ENCODE peak calls at places on chromosomes 3 and 15, in nine cellular contexts. H is colonic mucosa, K is OCI-LY7, L is sigmoid colon, B is PC-3, D is psoas muscle, G is heart left ventricle, Y is transverse colon, U is right lobe of liver. W is an unnamed sample.

GRCh38 chr15:62445244-62445643 is 280.2 kb upstream of the C2CD4B start:
- DNase-seq in H (no peak), K (no peak), L (no peak), B (peak; percentile 60), D (no peak), G (no peak), Y (no peak), U (no peak), W (no peak)

GRCh38 chr3:101159478-101159877 is 160.9 kb downstream of the IMPG2 start:
- DNase-seq in H (no peak), K (no peak), L (no peak), B (no peak), D (no peak), G (no peak), Y (no peak), U (no peak), W (no peak)

GRCh38 chr3:58178528-58179234 is 32.1 kb downstream of the DNASE1L3 start:
- DNase-seq in H (peak; percentile 50), K (peak; percentile 15), L (no peak), B (no peak), D (no peak), G (no peak), Y (peak; percentile 31), U (no peak), W (no peak)

GRCh38 chr3:165837058-165837525 is at the start of gene BCHE:
- DNase-seq in H (no peak), K (no peak), L (peak; percentile 64), B (peak; percentile 38), D (peak; percentile 50), G (peak; percentile 31), Y (no peak), U (peak; percentile 51), W (no peak)

GRCh38 chr3:55264933-55265332 is 222.2 kb downstream of the WNT5A start:
- DNase-seq in H (no peak), K (no peak), L (no peak), B (no peak), D (no peak), G (no peak), Y (no peak), U (no peak), W (no peak)

GRCh38 chr3:158105124-158105709 is 1.0 kb downstream of the SHOX2 start:
- DNase-seq in H (no peak), K (no peak), L (no peak), B (no peak), D (no peak), G (peak; percentile 16), Y (no peak), U (no peak), W (no peak)

GRCh38 chr15:78069630-78070029 is 7.9 kb downstream of the TBC1D2B start:
- DNase-seq in H (no peak), K (peak; percentile 45), L (no peak), B (no peak), D (no peak), G (no peak), Y (no peak), U (no peak), W (no peak)

GRCh38 chr3:136893848-136894443 is 31.9 kb downstream of the NCK1 start:
- DNase-seq in H (no peak), K (no peak), L (no peak), B (peak; percentile 75), D (no peak), G (no peak), Y (no peak), U (no peak), W (no peak)

GRCh38 chr15:90665288-90666134 is 51.6 kb upstream of the BLM start:
- DNase-seq in H (peak; percentile 75), K (peak; percentile 79), L (peak; percentile 83), B (peak; percentile 65), D (peak; percentile 81), G (peak; percentile 80), Y (peak; percentile 64), U (peak; percentile 76), W (peak; percentile 41)

GRCh38 chr15:40002295-40002694 is 36.7 kb downstream of the SRP14 start:
- DNase-seq in H (peak; percentile 57), K (no peak), L (no peak), B (peak; percentile 18), D (no peak), G (no peak), Y (peak; percentile 24), U (peak; percentile 82), W (no peak)

GRCh38 chr3:111797035-111797717 is 61.9 kb upstream of the PHLDB2 start:
- DNase-seq in H (no peak), K (no peak), L (no peak), B (no peak), D (no peak), G (no peak), Y (no peak), U (no peak), W (no peak)
- H3K27ac ChIP-seq in H (no peak overlapping the region), K (no peak overlapping the region), L (no peak overlapping the region), B (no peak overlapping the region), D (no peak overlapping the region), G (no peak overlapping the region), Y (no peak overlapping the region), U (no peak overlapping the region), W (no peak overlapping the region)

DNA sequence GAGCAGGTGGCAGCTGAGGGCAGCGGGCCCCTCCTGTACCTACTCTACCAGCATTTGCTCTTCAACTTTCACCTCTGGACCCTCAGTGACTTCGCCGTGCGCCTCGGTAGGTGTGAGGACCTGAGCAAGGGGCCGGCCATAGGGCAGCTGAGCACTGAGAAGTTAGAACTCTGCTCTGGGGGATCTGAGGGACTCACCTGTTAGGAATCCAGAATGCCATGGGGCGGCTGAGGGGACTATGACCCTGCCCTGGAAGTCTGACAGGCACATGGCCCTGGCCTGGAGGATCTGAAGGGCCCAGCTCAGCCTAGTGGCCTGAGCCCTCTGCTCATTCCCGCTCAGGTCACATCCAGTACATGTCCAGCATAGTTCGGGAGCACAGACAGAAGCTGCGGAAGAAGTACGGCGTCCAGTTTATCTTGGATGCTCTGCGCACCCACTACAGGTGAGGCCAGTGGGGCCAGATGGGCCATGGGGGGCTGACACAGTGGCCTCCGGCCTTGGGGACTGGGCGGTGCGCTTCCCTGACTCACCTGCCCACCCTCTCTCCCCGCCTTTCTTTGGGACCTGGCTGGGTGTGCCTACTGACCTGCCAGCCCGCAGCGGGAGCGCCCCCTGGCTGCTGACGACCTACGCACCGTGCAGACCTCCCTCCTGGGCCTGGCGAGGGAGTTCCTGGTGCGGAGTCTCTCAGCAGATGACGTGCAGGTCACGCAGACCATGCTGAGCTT is 18.8 kb downstream of the NBEAL2 start:
- DNase-seq in H (peak; percentile 78), K (peak; percentile 77), L (no peak), B (peak; percentile 71), D (peak; percentile 90), G (peak; percentile 74), Y (peak; percentile 84), U (no peak), W (peak; percentile 65)
- TF ChIP-seq CTCF in H (peak; percentile 80), K (peak; percentile 87), L (peak; percentile 85), B (peak; percentile 85), D (peak; percentile 78), G (peak; percentile 68), Y (peak; percentile 76), U (peak; percentile 60), W (peak; percentile 93)

GRCh38 chr3:5084224-5084623 is 37.9 kb upstream of the ARL8B start:
- DNase-seq in H (no peak), K (no peak), L (peak; percentile 27), B (no peak), D (no peak), G (no peak), Y (no peak), U (no peak), W (no peak)
- H3K27ac ChIP-seq in H (no peak overlapping the region), K (no peak overlapping the region), L (no peak overlapping the region), B (no peak overlapping the region), D (no peak overlapping the region), G (no peak overlapping the region), Y (no peak overlapping the region), U (no peak overlapping the region), W (no peak overlapping the region)

GRCh38 chr3:15631426-15632211 is 30.1 kb downstream of the BTD start:
- DNase-seq in H (no peak), K (no peak), L (no peak), B (no peak), D (no peak), G (no peak), Y (no peak), U (no peak), W (no peak)
- TF ChIP-seq CTCF in H (no peak), K (no peak), L (no peak), B (no peak), D (no peak), G (no peak), Y (no peak), U (no peak), W (no peak)

DNA sequence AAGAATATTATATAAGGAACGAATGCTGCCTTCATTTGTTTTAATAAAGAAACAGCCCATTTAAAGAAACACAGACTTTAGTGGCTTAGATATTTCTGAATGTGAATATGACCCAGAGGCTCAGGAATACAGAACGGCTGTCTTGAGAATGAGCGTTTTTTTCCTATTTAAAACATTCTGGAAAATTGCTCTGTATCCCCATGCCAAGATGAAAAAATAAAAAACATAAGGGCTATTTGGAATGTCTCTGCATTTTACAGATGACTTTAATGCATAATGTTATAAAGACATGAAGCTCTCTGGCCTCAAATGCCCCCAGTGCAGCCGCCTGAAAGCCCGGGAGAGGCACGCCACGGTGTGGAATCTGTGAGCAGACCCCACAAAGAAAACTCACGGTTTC is 322.4 kb upstream of the ICE2 start:
- DNase-seq in H (no peak), K (no peak), L (no peak), B (no peak), D (no peak), G (no peak), Y (no peak), U (no peak), W (no peak)
- H3K27ac ChIP-seq in H (no peak overlapping the region), K (no peak overlapping the region), L (no peak overlapping the region), B (no peak overlapping the region), D (no peak overlapping the region), G (no peak overlapping the region), Y (no peak overlapping the region), U (no peak overlapping the region), W (no peak overlapping the region)

GRCh38 chr15:65547841-65548240 is 17.6 kb downstream of the HACD3 start:
- DNase-seq in H (no peak), K (no peak), L (no peak), B (no peak), D (no peak), G (no peak), Y (no peak), U (no peak), W (no peak)
- TF ChIP-seq CTCF in H (no peak), K (no peak), L (no peak), B (no peak), D (no peak), G (no peak), Y (no peak), U (no peak), W (no peak)

W was measured in prostate gland.